ENCODE peak calls at places on chromosome 20, in seven cellular contexts. S is pancreas; H is stimulated activated naive CD4-positive, alpha-beta T cell; F is CD4-positive, alpha-beta T cell; Q is naive B cell; N is Kasumi-1; X is stimulated activated CD4-positive, alpha-beta T cell treated with anti-CD3 and anti-CD28 coated beads, Interleukin-12 subunit alpha, Interleukin-12 subunit beta, amount 100 ng/mL, for 4 hours. C is an unnamed sample.

GRCh38 chr20:36653456-36653855 is 7.5 kb upstream of the SLA2 start:
- DNase-seq in S (no peak), H (no peak), N (no peak), X (no peak), F (no peak), Q (no peak), C (no peak)

GRCh38 chr20:59656417-59656816 is 52.1 kb downstream of the PHACTR3 start:
- DNase-seq in S (no peak), H (no peak), Q (no peak), X (no peak), F (no peak), N (no peak), C (no peak)

GRCh38 chr20:35615667-35616464 is at the start of gene SPAG4:
- DNase-seq in X (peak; percentile 100), H (peak; percentile 100), N (peak; percentile 99), F (peak; percentile 100), S (peak; percentile 99), Q (peak; percentile 98), C (no peak)

GRCh38 chr20:44704551-44704971 is 10.6 kb upstream of the CCN5 start:
- DNase-seq in N (no peak), X (no peak), Q (no peak), H (no peak), S (no peak), F (no peak), C (no peak)

GRCh38 chr20:39222102-39222501 is 260.0 kb downstream of the DHX35 start:
- DNase-seq in F (no peak), X (no peak), S (no peak), N (no peak), H (no peak), Q (no peak), C (no peak)

GRCh38 chr20:5395932-5396727 is 79.4 kb upstream of the PROKR2 start:
- DNase-seq in N (no peak), Q (no peak), F (no peak), X (no peak), S (no peak), H (no peak), C (no peak)

GRCh38 chr20:42634096-42634495 is 555.6 kb downstream of the PTPRT start:
- DNase-seq in H (no peak), N (no peak), X (no peak), Q (no peak), S (no peak), F (no peak), C (no peak)

GRCh38 chr20:32227316-32227715 is 19.6 kb downstream of the POFUT1 start:
- DNase-seq in Q (no peak), F (no peak), H (no peak), X (no peak), N (no peak), S (no peak), C (no peak)